ENCODE peak calls at places on chromosomes 4 and X, in five cellular contexts. F, Q, P, V and L are unnamed samples.

GRCh38 chr4:78131403-78131802 is 74.3 kb downstream of the FRAS1 start:
- DNase-seq in F (peak; percentile 11), Q (no peak), P (peak; percentile 50), V (no peak), L (no peak)

GRCh38 chr4:186900232-186900900 is 176.7 kb upstream of the FAT1 start:
- DNase-seq in F (peak; percentile 69), Q (no peak), P (no peak), V (no peak), L (no peak)

GRCh38 chr4:147057631-147057980 is 111.9 kb upstream of the TTC29 start:
- DNase-seq in F (no peak), Q (no peak), P (peak; percentile 24), V (peak; percentile 13), L (no peak)

GRCh38 chr4:128517739-128518510 is 230.3 kb upstream of the PGRMC2 start:
- DNase-seq in F (peak; percentile 72), Q (no peak), P (peak; percentile 98), V (no peak), L (no peak)

GRCh38 chrX:80765226-80765625 is 44.5 kb downstream of the BRWD3 start:
- DNase-seq in F (peak; percentile 26), Q (no peak), P (peak; percentile 13), V (no peak), L (no peak)

GRCh38 chr4:102598102-102598758 is 97.1 kb downstream of the NFKB1 start:
- DNase-seq in F (no peak), Q (no peak), P (no peak), V (peak; percentile 86), L (no peak)

GRCh38 chr4:120440730-120441129 is 374.1 kb upstream of the MAD2L1 start:
- DNase-seq in F (no peak), Q (no peak), P (no peak), V (no peak), L (no peak)

GRCh38 chr4:95506264-95506663 is 42.5 kb downstream of the UNC5C start:
- DNase-seq in F (no peak), Q (no peak), P (no peak), V (no peak), L (no peak)

GRCh38 chrX:15468036-15468435 is 25.1 kb downstream of the PIR start:
- DNase-seq in F (no peak), Q (no peak), P (peak; percentile 49), V (no peak), L (peak; percentile 26)

GRCh38 chr4:115279300-115279699 is 165.9 kb upstream of the NDST4 start:
- DNase-seq in F (no peak), Q (no peak), P (no peak), V (no peak), L (no peak)

GRCh38 chr4:119755599-119755998 is 127.0 kb upstream of the PDE5A start:
- DNase-seq in F (no peak), Q (no peak), P (no peak), V (no peak), L (no peak)

GRCh38 chr4:39933689-39934590 is 43.8 kb downstream of the PDS5A start:
- DNase-seq in F (no peak), Q (no peak), P (no peak), V (no peak), L (no peak)

GRCh38 chr4:140755811-140756291 is 334 bp downstream of the TBC1D9 start:
- DNase-seq in F (no peak), Q (peak; percentile 46), P (no peak), V (no peak), L (peak; percentile 38)

GRCh38 chrX:148555101-148555500 is 54.7 kb downstream of the AFF2 start:
- DNase-seq in F (no peak), Q (no peak), P (no peak), V (no peak), L (no peak)

GRCh38 chrX:154484255-154485149 is 1.9 kb downstream of the UBL4A start:
- DNase-seq in F (no peak), Q (no peak), P (no peak), V (no peak), L (no peak)

GRCh38 chr4:158996669-158997074 is 106.2 kb upstream of the RAPGEF2 start:
- DNase-seq in F (peak; percentile 83), Q (no peak), P (peak; percentile 81), V (no peak), L (no peak)